ENCODE peak calls at places on chromosomes 5 and 9, in nine cellular contexts. Z is activated CD4-positive, alpha-beta T cell treated with anti-CD3 and anti-CD28 coated beads, Interleukin-2, amount 50 U/mL, for 1 hour; L is kidney glomerular epithelial cell; A is mucosa of descending colon; I is fibroblast of the conjunctiva; K is caudate nucleus; B is islet precursor cell; E is GM12891; G is OCI-M1. T is an unnamed sample.

GRCh38 chr9:29006603-29007002 is 1433.3 kb upstream of the C9orf72 start:
- DNase-seq in A (no peak), L (peak), K (no peak), G (no peak), E (no peak), B (no peak), Z (no peak), I (no peak), T (no peak)

GRCh38 chr5:9775339-9775738 is 145.2 kb upstream of the TAS2R1 start:
- DNase-seq in L (no peak), I (no peak), Z (no peak), E (no peak), G (no peak), B (no peak), K (no peak), A (no peak), T (no peak)

GRCh38 chr5:100901851-100902341 is 1.2 kb downstream of the ST8SIA4 start:
- DNase-seq in G (peak), B (peak), E (no peak), A (peak), L (no peak), I (no peak), K (no peak), Z (peak), T (no peak)

GRCh38 chr9:99368341-99369326 is 146.6 kb downstream of the SEC61B start:
- DNase-seq in I (no peak), L (peak), Z (no peak), G (no peak), A (no peak), E (peak), B (peak), K (no peak), T (no peak)

GRCh38 chr9:112487799-112488345 is 1.2 kb downstream of the KIAA1958 start:
- DNase-seq in K (no peak), Z (no peak), L (no peak), B (no peak), A (no peak), E (no peak), I (no peak), G (peak), T (no peak)

GRCh38 chr9:112705773-112706427 is 12.0 kb downstream of the INIP start:
- DNase-seq in K (no peak), B (peak), I (peak), A (no peak), G (no peak), E (no peak), L (peak), Z (no peak), T (no peak)

GRCh38 chr5:115749016-115749415 is 67.4 kb downstream of the CDO1 start:
- DNase-seq in K (no peak), E (no peak), A (no peak), Z (no peak), L (no peak), B (no peak), G (no peak), I (no peak), T (no peak)

GRCh38 chr5:40481226-40481625 is 198.5 kb upstream of the PTGER4 start:
- DNase-seq in E (no peak), B (peak), K (no peak), L (no peak), Z (no peak), I (no peak), G (no peak), A (no peak), T (no peak)

GRCh38 chr5:151707566-151707965 is 20.9 kb upstream of the SPARC start:
- DNase-seq in I (no peak), B (peak), K (no peak), G (no peak), E (no peak), A (no peak), Z (no peak), L (no peak), T (no peak)